ENCODE peak calls at places on chromosomes 13 and 19, in nine cellular contexts. U, S, G, I, X, Z, P, Q and B are unnamed samples.

GRCh38 chr13:48790996-48791395 is 137.3 kb downstream of the CYSLTR2 start:
- DNase-seq in G (no peak), U (no peak), Z (no peak), X (no peak), S (no peak), Q (no peak), P (no peak), I (no peak), B (no peak)

GRCh38 chr13:100675660-100676129 is 1.1 kb upstream of the TMTC4 start:
- DNase-seq in S (no peak), Z (no peak), G (no peak), P (peak; percentile 31), I (no peak), Q (no peak), U (no peak), X (no peak), B (no peak)

GRCh38 chr13:24625324-24625723 is 54.9 kb upstream of the ATP12A start:
- DNase-seq in X (no peak), I (no peak), S (no peak), U (no peak), G (peak; percentile 59), Z (peak; percentile 43), P (peak; percentile 18), Q (no peak), B (no peak)

GRCh38 chr19:1884291-1884718 is 991 bp downstream of the ABHD17A start:
- DNase-seq in Z (peak; percentile 34), P (peak; percentile 71), Q (peak; percentile 32), G (no peak), I (no peak), U (no peak), X (no peak), S (no peak), B (no peak)

GRCh38 chr19:30873003-30873402 is 476.2 kb downstream of the TSHZ3 start:
- DNase-seq in Q (no peak), P (no peak), X (no peak), U (no peak), S (no peak), I (no peak), G (no peak), Z (no peak), B (no peak)

GRCh38 chr19:49160450-49161189 is 3.0 kb downstream of the TRPM4 start:
- DNase-seq in G (no peak), S (no peak), U (no peak), X (no peak), Q (no peak), Z (no peak), I (no peak), P (no peak), B (no peak)

GRCh38 chr13:64075543-64076271 is 2660.1 kb upstream of the PCDH20 start:
- DNase-seq in Q (no peak), S (no peak), G (peak; percentile 51), I (no peak), U (no peak), Z (no peak), X (no peak), P (no peak), B (peak; percentile 76)

GRCh38 chr13:78152415-78152814 is 233.8 kb upstream of the EDNRB start:
- DNase-seq in S (no peak), Q (no peak), I (no peak), Z (no peak), G (no peak), U (no peak), X (no peak), P (no peak), B (no peak)

GRCh38 chr19:17496337-17496997 is 15.0 kb upstream of the PGLS start:
- DNase-seq in X (peak; percentile 88), I (peak; percentile 84), G (peak; percentile 93), U (no peak), Q (peak; percentile 76), Z (peak; percentile 92), S (peak; percentile 58), P (peak; percentile 92), B (no peak)

GRCh38 chr19:12757544-12758274 is 6.1 kb downstream of the BEST2 start:
- DNase-seq in Q (peak; percentile 65), X (peak; percentile 81), G (peak; percentile 74), P (peak; percentile 77), Z (peak; percentile 35), U (no peak), I (peak; percentile 88), S (peak; percentile 66), B (no peak)

GRCh38 chr13:20191902-20192469 is 752 bp downstream of the GJB2 start:
- DNase-seq in U (no peak), S (no peak), Q (peak; percentile 42), Z (no peak), G (peak; percentile 63), P (peak; percentile 38), X (no peak), I (no peak), B (no peak)

GRCh38 chr13:44365899-44366298 is 7.7 kb upstream of the SERP2 start:
- DNase-seq in Z (no peak), G (no peak), U (no peak), X (no peak), S (no peak), P (no peak), Q (no peak), I (no peak), B (no peak)

GRCh38 chr19:35822579-35822978 is 9.9 kb upstream of the PRODH2 start:
- DNase-seq in G (no peak), U (no peak), S (no peak), Z (no peak), I (no peak), Q (no peak), P (no peak), X (no peak), B (no peak)

GRCh38 chr13:93182406-93182805 is 44.2 kb upstream of the GPC6 start:
- DNase-seq in S (no peak), U (no peak), G (no peak), X (no peak), Q (no peak), P (no peak), Z (no peak), I (no peak), B (no peak)

GRCh38 chr13:93180376-93180966 is 46.1 kb upstream of the GPC6 start:
- DNase-seq in Z (no peak), Q (no peak), S (no peak), I (no peak), G (no peak), P (no peak), X (no peak), U (peak; percentile 56), B (no peak)

DNA sequence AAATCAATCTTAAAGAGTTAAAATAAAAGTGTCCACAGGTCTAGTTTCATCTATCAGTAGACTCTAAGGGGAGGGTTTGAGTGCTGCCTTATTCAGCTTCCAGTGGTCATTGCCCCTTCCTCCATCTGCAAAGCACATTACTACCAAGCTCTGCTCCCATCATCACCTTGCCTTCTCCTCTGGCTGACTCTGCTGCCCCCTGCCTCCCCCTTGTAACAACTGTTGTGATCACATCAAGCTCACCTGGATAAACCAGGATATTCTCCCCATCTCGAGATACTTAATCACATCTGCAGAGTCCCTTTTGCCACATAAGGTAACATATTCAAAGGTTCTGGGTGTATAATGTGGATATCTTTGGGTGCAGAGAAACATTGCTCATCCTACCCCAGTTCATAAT is 43.3 kb upstream of the GPC6 start:
- DNase-seq in U (no peak), P (no peak), X (no peak), Q (no peak), Z (no peak), G (no peak), I (no peak), S (no peak), B (no peak)
- TF ChIP-seq CTCF in U (no peak), P (no peak), X (no peak), Q (no peak), Z (no peak), G (no peak), I (no peak), S (no peak), B (no peak)

GRCh38 chr19:40584007-40584406 is 7.3 kb downstream of the SHKBP1 start:
- DNase-seq in P (no peak), G (no peak), I (no peak), U (no peak), X (no peak), Z (no peak), S (no peak), Q (peak; percentile 44), B (no peak)
- TF ChIP-seq CTCF in P (peak; percentile 17), G (peak; percentile 18), I (peak; percentile 26), U (no peak), X (no peak), Z (peak; percentile 63), S (no peak), Q (peak; percentile 44), B (peak; percentile 54)

DNA sequence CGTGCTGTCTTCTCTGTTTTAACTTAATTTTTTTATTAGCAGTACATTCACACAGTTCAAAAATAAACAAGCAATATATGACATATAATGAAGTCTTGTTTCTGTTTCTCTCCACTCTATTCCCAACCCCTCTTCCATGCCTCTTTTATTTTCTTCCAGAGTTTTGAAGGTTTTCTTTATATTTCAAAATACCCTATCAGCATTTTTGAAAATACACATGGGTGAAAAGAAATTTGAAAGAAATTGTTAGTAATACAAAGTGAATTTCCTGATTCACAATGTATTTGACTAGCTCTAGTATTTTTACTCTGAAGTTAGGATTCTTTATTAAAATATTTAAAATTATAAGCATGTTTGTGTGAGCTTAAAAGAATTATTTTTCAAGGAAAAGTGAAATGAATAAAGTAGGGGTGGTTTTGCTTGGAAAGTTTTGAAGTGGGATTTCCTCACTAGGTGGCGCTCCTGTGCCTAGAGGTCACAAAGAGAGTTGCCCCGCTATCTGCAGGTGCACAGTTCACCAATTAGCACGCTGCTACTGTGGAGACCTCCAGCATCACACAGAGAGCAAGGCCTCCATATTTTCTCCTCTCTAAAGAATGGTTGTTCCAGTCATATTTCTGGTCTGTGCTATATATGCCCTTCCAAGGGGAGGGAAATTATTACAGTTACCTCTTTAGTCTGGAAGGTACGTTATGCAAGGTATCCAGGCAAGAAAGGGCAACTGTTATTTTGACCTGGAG is 37.6 kb downstream of the SOX21 start:
- DNase-seq in I (peak; percentile 64), Z (peak; percentile 55), U (no peak), X (no peak), G (peak; percentile 74), S (peak; percentile 9), P (peak; percentile 81), Q (peak; percentile 70), B (no peak)
- TF ChIP-seq CTCF in I (peak; percentile 81), Z (peak; percentile 81), U (peak; percentile 72), X (peak; percentile 73), G (peak; percentile 79), S (peak; percentile 42), P (peak; percentile 82), Q (peak; percentile 86), B (peak; percentile 88)

GRCh38 chr13:104326523-104326922 is 1260.3 kb upstream of the SLC10A2 start:
- DNase-seq in X (no peak), G (no peak), S (no peak), Z (no peak), P (no peak), U (no peak), Q (no peak), I (no peak), B (no peak)

GRCh38 chr13:104320446-104320845 is 1254.2 kb upstream of the SLC10A2 start:
- DNase-seq in U (no peak), Z (no peak), X (no peak), I (no peak), G (no peak), P (no peak), Q (no peak), S (no peak), B (no peak)

GRCh38 chr13:104318121-104318520 is 1251.9 kb upstream of the SLC10A2 start:
- DNase-seq in Z (no peak), I (no peak), U (no peak), P (no peak), S (no peak), Q (peak; percentile 47), X (no peak), G (no peak), B (no peak)

GRCh38 chr13:104327217-104327616 is 1261.0 kb upstream of the SLC10A2 start:
- DNase-seq in P (no peak), I (no peak), Q (peak; percentile 22), U (no peak), S (no peak), X (no peak), Z (no peak), G (no peak), B (no peak)

GRCh38 chr13:104321756-104322155 is 1255.5 kb upstream of the SLC10A2 start:
- DNase-seq in Q (no peak), S (no peak), I (no peak), P (no peak), X (no peak), G (no peak), U (no peak), Z (no peak), B (no peak)
- TF ChIP-seq CTCF in Q (no peak), S (no peak), I (no peak), P (no peak), X (no peak), G (no peak), U (no peak), Z (no peak), B (no peak)